ENCODE peak calls at places on chromosome 2, in nine cellular contexts. A is heart left ventricle; E is CD8-positive, alpha-beta T cell; L is fibroblast of villous mesenchyme; G is left ventricle myocardium inferior; K is HepG2; O is psoas muscle; N is BE2C; V is tibial artery. T is an unnamed sample.

GRCh38 chr2:127811397-127811860 is 458 bp upstream of the WDR33 start:
- DNase-seq in K (no peak), N (no peak), O (no peak), G (peak), L (no peak), E (no peak), A (no peak), V (peak), T (no peak)

GRCh38 chr2:189328451-189329249 is 112.6 kb upstream of the WDR75 start:
- DNase-seq in N (no peak), L (no peak), O (no peak), G (no peak), V (no peak), E (no peak), A (no peak), K (no peak), T (peak)

GRCh38 chr2:156319811-156320490 is 12.6 kb downstream of the NR4A2 start:
- DNase-seq in A (peak), O (peak), K (no peak), L (no peak), N (no peak), V (peak), E (no peak), G (peak), T (no peak)

GRCh38 chr2:172095905-172096660 is 6.6 kb downstream of the DLX2 start:
- DNase-seq in G (no peak), V (no peak), E (no peak), N (no peak), L (no peak), A (no peak), K (no peak), O (no peak), T (no peak)

GRCh38 chr2:230714122-230714453 is 1.4 kb downstream of the CAB39 start:
- DNase-seq in L (peak), E (peak), A (no peak), G (no peak), N (no peak), V (no peak), K (peak), O (no peak), T (peak)

GRCh38 chr2:111156529-111156928 is 35.8 kb downstream of the BCL2L11 start:
- DNase-seq in L (no peak), N (no peak), O (no peak), E (no peak), G (no peak), V (no peak), K (no peak), A (no peak), T (no peak)

GRCh38 chr2:18439716-18440115 is 120.7 kb downstream of the RDH14 start:
- DNase-seq in L (no peak), K (no peak), V (no peak), N (no peak), G (no peak), A (no peak), E (no peak), O (no peak), T (no peak)

GRCh38 chr2:241924069-241924908 is 54.8 kb downstream of the RTP5 start:
- DNase-seq in G (no peak), O (no peak), V (no peak), E (no peak), L (no peak), A (no peak), N (no peak), K (no peak), T (peak)

GRCh38 chr2:224860786-224861185 is 144.6 kb upstream of the CCDC195 start:
- DNase-seq in K (no peak), E (no peak), L (no peak), N (no peak), V (no peak), A (no peak), G (no peak), O (no peak), T (no peak)

GRCh38 chr2:182818541-182819308 is 47.7 kb downstream of the FRZB start:
- DNase-seq in K (no peak), G (no peak), E (no peak), L (no peak), O (no peak), V (no peak), N (no peak), A (no peak), T (no peak)

GRCh38 chr2:120360307-120360855 is 14.4 kb downstream of the INHBB start:
- DNase-seq in V (no peak), A (no peak), E (no peak), G (no peak), K (no peak), L (no peak), N (no peak), O (no peak), T (peak)

GRCh38 chr2:175884673-175885393 is 117.2 kb downstream of the LNPK start:
- DNase-seq in G (no peak), E (no peak), V (no peak), N (no peak), O (no peak), A (no peak), L (no peak), K (no peak), T (no peak)

GRCh38 chr2:27376866-27377617 is 3.5 kb downstream of the ZNF513 start:
- DNase-seq in E (no peak), L (no peak), N (no peak), O (no peak), V (no peak), A (no peak), G (no peak), K (no peak), T (no peak)

GRCh38 chr2:19819097-19820065 is 82.4 kb downstream of the TTC32 start:
- DNase-seq in O (no peak), E (no peak), A (no peak), N (no peak), L (peak), K (no peak), V (no peak), G (no peak), T (peak)

GRCh38 chr2:38690499-38691420 is 24.8 kb downstream of the GALM start:
- DNase-seq in E (no peak), A (no peak), N (peak), K (peak), G (no peak), V (peak), O (no peak), L (peak), T (peak)

GRCh38 chr2:215931256-215931903 is 82.0 kb downstream of the MREG start:
- DNase-seq in N (peak), A (peak), G (peak), V (peak), E (peak), O (no peak), K (peak), L (peak), T (peak)

GRCh38 chr2:5713101-5713500 is 20.9 kb downstream of the SOX11 start:
- DNase-seq in V (no peak), O (no peak), E (no peak), A (no peak), G (no peak), L (no peak), K (no peak), N (no peak), T (no peak)

GRCh38 chr2:175074478-175074877 is 69.3 kb upstream of the CHN1 start:
- DNase-seq in V (no peak), A (no peak), O (no peak), N (no peak), K (no peak), E (no peak), G (no peak), L (no peak), T (no peak)

GRCh38 chr2:29284671-29285070 is 169.5 kb downstream of the CLIP4 start:
- DNase-seq in A (no peak), L (no peak), G (no peak), N (no peak), V (no peak), O (no peak), E (no peak), K (no peak), T (no peak)

GRCh38 chr2:162316590-162316989 is 1.9 kb downstream of the IFIH1 start:
- DNase-seq in N (no peak), K (no peak), L (no peak), O (no peak), G (no peak), E (no peak), V (no peak), A (no peak), T (no peak)
- H3K4me3 ChIP-seq in N (no peak), K (no peak), L (no peak), O (peak), G (peak), E (peak), V (peak), A (peak), T (no peak)

GRCh38 chr2:44560961-44561360 is 199.2 kb downstream of the CAMKMT start:
- DNase-seq in V (no peak), E (no peak), O (no peak), G (no peak), N (no peak), L (no peak), A (no peak), K (no peak), T (peak)
- TF ChIP-seq CTCF in V (no peak), E (no peak), O (no peak), G (no peak), N (no peak), L (no peak), A (no peak), K (no peak), T (no peak)

DNA sequence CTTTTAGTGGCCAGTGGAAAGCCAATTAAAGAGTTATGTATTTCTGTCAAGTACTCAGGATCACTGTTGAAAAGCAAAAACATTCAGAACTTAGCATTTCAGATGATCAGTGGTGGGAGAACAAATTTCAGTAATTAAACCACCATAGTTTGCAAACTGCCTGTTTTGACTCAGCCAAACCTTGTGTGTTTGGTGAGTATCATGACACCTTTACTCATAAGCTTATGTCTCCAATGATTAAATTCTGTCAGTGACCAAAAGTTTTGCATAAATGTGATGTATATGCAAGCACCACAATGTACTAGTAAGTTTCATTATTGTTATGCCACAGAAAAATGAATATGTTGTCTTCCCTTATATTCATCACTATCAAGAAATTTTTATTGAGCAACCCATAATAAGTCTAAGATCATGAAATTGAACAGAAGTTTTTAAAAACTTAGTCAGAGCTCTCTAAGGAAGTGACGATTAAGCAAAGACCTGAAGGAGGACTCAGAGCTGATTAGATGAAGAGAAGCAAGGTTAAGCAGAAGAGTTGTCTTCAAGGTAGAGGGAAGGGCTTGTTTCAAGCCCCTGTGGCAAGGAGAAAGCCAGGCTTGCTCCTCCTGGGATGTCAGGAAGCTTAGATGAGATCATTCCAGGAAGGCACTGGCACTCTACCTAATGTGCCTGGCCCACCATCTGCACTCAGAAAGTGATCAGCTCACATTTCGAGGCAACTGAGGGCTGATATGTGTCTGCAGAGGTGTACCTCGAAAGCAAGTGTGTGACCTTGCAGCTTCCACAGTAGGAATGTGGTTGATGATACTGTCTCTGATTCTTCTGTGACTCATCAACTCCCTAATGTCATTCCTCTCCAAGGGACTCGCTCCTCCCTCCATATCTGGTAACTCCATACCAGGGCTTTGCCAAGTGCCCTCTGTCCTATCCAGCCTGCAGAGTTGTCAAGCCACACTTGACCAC is 54.7 kb downstream of the KCTD18 start:
- DNase-seq in A (no peak), V (no peak), G (no peak), N (no peak), O (no peak), L (peak), K (peak), E (no peak), T (peak)
- H3K4me3 ChIP-seq in A (no peak), V (no peak), G (no peak), N (no peak), O (no peak), L (no peak), K (no peak), E (no peak), T (no peak)

DNA sequence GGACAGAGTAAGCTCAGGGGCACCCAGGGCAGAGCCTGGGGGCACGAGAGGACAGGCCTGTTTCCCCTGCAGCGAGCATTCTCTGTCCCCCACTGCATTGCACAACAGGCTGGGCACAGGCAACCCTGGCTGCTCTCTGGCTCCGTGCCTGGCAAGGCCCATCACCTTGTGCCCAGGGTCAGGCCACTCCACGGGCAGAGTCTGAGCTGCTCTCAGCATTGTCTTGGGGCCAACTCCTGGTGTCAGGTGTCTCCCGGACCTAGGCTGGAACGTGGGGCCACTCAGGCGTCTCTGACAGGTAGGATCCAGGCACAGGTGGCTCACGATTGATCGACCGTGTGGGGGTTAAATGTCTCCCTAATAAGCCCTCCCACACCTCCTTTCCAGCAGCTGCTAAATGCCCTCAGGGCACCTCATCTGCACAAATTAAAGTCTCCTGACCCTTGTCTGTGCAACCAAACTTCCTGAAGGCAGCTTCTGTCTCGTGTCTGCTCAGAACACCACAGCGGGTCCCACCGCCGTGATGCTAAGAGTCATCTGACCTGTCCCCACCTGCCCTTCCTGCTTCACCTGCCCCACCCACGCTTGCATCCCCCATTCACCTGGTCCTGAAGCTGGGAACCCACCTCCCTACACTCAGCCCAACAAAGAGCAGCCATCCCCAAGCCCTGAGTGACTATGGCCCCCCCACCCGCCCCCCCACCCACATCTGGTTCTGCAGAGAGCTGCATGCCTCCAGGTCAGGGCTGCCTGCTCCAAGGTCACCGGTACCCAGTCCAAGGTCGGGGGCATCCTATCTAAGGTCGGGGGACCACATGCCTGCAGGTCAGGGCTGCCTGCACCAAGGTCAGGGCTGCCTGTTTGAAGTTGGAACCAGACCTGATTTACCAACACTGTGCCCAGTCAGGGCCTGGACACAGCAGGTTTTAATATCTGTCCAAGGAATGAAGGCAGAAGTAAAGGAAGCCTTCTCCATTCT is 66.4 kb upstream of the GPC1 start:
- DNase-seq in E (no peak), G (peak), A (peak), K (no peak), V (no peak), L (no peak), N (no peak), O (peak), T (no peak)
- TF ChIP-seq CTCF in E (no peak), G (no peak), A (no peak), K (no peak), V (no peak), L (no peak), N (no peak), O (no peak), T (no peak)

DNA sequence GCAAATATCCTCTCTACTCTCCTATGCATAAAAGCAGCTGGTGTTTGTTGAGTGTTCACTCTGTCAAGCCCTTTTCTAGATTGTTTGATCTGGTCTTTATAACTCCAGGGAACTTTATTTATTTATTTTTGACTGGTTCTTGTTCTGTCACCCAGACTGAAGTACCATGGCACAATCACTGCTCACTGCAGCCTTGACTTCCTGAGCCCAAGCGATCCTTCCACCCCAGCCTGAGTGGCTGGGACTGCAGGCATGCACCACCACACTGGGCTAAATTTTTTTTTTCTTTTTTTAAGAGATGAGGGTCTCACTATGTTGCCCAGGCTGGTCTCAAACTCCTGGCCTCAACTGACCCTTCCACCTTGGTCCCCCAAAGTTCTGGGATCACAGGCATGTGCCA is 12.7 kb upstream of the SLC11A1 start:
- DNase-seq in O (no peak), K (no peak), A (peak), G (no peak), L (no peak), V (no peak), E (no peak), N (no peak), T (no peak)
- H3K4me3 ChIP-seq in O (no peak), K (no peak), A (no peak), G (no peak), L (no peak), V (no peak), E (no peak), N (no peak), T (no peak)

DNA sequence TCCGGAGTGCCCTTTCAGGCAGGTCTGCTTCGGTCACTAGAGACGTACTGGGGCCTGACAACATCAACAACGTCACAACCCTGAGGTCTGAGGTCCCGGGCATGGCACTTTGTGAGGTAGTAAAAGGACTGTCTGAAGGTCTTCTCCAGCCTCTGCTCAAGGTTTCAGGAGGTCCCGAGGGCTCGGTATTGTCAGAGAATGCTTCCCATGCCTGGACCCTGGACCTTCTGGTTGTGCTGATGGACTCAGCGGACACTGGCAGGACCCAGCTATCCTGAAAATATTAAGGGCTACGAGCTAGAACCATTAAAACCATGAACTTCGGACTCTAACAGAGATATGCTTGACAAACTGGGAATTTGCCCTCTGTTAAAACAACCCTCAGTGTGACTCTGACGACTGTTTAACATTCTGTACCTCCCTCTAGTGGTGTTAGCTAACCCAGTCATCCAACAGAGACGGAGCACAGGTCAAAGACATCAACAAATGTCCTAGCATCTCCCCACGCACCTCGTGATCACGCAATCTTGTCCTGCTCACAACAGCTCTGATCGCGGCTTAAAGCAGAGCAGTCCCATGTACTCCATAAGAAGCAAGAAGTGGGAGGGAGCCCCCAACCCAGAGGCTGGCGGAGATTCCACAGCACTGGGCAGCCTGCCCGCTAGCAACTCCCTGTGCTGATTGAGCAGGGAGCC is 96.5 kb downstream of the CCDC93 start:
- DNase-seq in V (no peak), K (peak), G (no peak), N (no peak), A (no peak), L (no peak), E (no peak), O (no peak), T (peak)
- TF ChIP-seq CTCF in V (no peak), K (peak), G (no peak), N (peak), A (peak), L (peak), E (no peak), O (no peak), T (peak)

DNA sequence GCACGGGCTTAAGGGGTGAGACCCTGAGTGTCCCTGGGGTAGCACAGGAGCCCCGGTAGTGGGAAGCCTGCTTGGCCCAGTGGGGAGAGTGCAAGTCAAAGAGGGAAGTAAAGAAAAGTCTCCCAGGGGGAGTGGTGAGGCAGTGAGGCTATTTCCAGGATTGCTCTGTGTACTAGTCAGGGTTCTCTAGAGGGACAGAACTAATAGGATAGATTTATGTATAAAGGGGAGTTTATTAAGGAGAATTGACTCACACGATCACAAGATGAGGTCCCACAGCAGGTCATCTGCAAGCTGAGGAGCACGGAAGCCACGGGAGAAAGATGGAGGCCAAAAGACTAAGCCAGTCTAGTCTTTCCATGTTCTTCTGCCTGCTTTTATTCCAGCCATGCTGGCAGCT is 45.5 kb downstream of the CMPK2 start:
- DNase-seq in G (no peak), K (no peak), N (no peak), O (no peak), V (no peak), L (peak), E (no peak), A (no peak), T (no peak)
- H3K4me3 ChIP-seq in G (no peak), K (no peak), N (no peak), O (no peak), V (no peak), L (no peak), E (no peak), A (no peak), T (no peak)

GRCh38 chr2:9388950-9389911 is 34.1 kb downstream of the ITGB1BP1 start:
- DNase-seq in V (peak), O (no peak), G (no peak), A (no peak), K (no peak), L (no peak), N (peak), E (no peak), T (no peak)
- TF ChIP-seq CTCF in V (no peak), O (no peak), G (no peak), A (no peak), K (no peak), L (no peak), N (no peak), E (no peak), T (no peak)

DNA sequence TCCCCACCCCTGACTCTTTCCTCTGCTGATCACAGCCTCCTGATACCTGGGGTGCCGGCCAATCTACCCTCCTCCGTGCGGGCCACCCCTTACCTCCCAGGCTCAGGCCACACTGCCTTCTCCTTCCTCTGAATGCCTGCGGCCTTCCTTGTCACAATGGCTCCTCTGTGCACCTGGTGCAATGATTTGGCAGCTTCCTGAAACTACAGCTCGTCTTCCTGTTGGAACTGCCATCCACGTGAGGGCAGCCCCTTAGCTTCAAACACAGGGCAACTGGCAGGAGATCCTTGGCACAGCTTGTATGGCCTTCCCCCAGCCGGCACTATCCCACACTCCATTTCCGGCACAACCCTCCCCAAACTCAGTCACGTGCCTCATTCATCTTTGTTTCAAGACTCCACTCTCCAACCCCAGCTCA is 69.0 kb downstream of the STPG4 start:
- DNase-seq in G (no peak), L (no peak), N (peak), A (no peak), V (no peak), E (no peak), K (no peak), O (no peak), T (no peak)
- H3K4me3 ChIP-seq in G (no peak), L (no peak), N (no peak), A (peak), V (no peak), E (no peak), K (no peak), O (no peak), T (no peak)